ENCODE peak calls at places on chromosomes 1 and 21, in six cellular contexts. One of them, this sample, is unnamed.

GRCh38 chr1:33599516-33600115 is 127.2 kb downstream of the ZSCAN20 start:
- DNase-seq in HFFc6: no peak
- DNase-seq in CD8-positive, alpha-beta T cell: no peak
- DNase-seq in stomach: no peak
- DNase-seq in sigmoid colon: no peak
- DNase-seq in omental fat pad: no peak
- DNase-seq in this sample: no peak

GRCh38 chr1:35838693-35839245 is 31.0 kb downstream of the AGO4 start:
- DNase-seq in stomach: no peak
- DNase-seq in HFFc6: no peak
- DNase-seq in CD8-positive, alpha-beta T cell: no peak
- DNase-seq in sigmoid colon: no peak
- DNase-seq in omental fat pad: no peak
- DNase-seq in this sample: no peak

GRCh38 chr1:23202263-23202749 is 15.0 kb downstream of the HTR1D start:
- DNase-seq in omental fat pad: no peak
- DNase-seq in CD8-positive, alpha-beta T cell: no peak
- DNase-seq in HFFc6: peak; percentile 40
- DNase-seq in sigmoid colon: no peak
- DNase-seq in stomach: no peak
- DNase-seq in this sample: no peak

GRCh38 chr1:170326221-170326620 is 180.5 kb downstream of the NTMT2 start:
- DNase-seq in sigmoid colon: no peak
- DNase-seq in omental fat pad: no peak
- DNase-seq in CD8-positive, alpha-beta T cell: no peak
- DNase-seq in HFFc6: no peak
- DNase-seq in stomach: no peak
- DNase-seq in this sample: no peak

GRCh38 chr1:230631477-230631876 is 10.8 kb upstream of the COG2 start:
- DNase-seq in CD8-positive, alpha-beta T cell: no peak
- DNase-seq in stomach: no peak
- DNase-seq in omental fat pad: no peak
- DNase-seq in HFFc6: no peak
- DNase-seq in sigmoid colon: no peak
- DNase-seq in this sample: no peak

GRCh38 chr1:157925419-157926166 is 67.9 kb upstream of the KIRREL1 start:
- DNase-seq in HFFc6: no peak
- DNase-seq in sigmoid colon: no peak
- DNase-seq in CD8-positive, alpha-beta T cell: no peak
- DNase-seq in stomach: no peak
- DNase-seq in omental fat pad: no peak
- DNase-seq in this sample: no peak

GRCh38 chr1:43388613-43389012 is 987 bp downstream of the MED8 start:
- DNase-seq in omental fat pad: no peak
- DNase-seq in sigmoid colon: no peak
- DNase-seq in stomach: no peak
- DNase-seq in CD8-positive, alpha-beta T cell: no peak
- DNase-seq in HFFc6: no peak
- DNase-seq in this sample: no peak

GRCh38 chr1:68145418-68146126 is 86.8 kb downstream of the WLS start:
- DNase-seq in stomach: peak; percentile 84
- DNase-seq in CD8-positive, alpha-beta T cell: no peak
- DNase-seq in sigmoid colon: no peak
- DNase-seq in omental fat pad: no peak
- DNase-seq in HFFc6: no peak
- DNase-seq in this sample: peak; percentile 49

GRCh38 chr1:9629445-9630201 is 21.9 kb upstream of the PIK3CD start:
- DNase-seq in CD8-positive, alpha-beta T cell: peak; percentile 83
- DNase-seq in HFFc6: no peak
- DNase-seq in omental fat pad: no peak
- DNase-seq in stomach: peak; percentile 46
- DNase-seq in sigmoid colon: no peak
- DNase-seq in this sample: no peak

GRCh38 chr1:248823517-248824001 is 2.2 kb downstream of the SH3BP5L start:
- DNase-seq in stomach: no peak
- DNase-seq in CD8-positive, alpha-beta T cell: no peak
- DNase-seq in sigmoid colon: no peak
- DNase-seq in omental fat pad: peak; percentile 21
- DNase-seq in HFFc6: peak; percentile 95
- DNase-seq in this sample: no peak

GRCh38 chr1:205914730-205915129 is 28.5 kb downstream of the SLC26A9 start:
- DNase-seq in stomach: no peak
- DNase-seq in CD8-positive, alpha-beta T cell: no peak
- DNase-seq in omental fat pad: no peak
- DNase-seq in HFFc6: no peak
- DNase-seq in sigmoid colon: no peak
- DNase-seq in this sample: no peak

GRCh38 chr1:61207416-61207815 is 125.1 kb downstream of the NFIA start:
- DNase-seq in sigmoid colon: no peak
- DNase-seq in omental fat pad: no peak
- DNase-seq in CD8-positive, alpha-beta T cell: no peak
- DNase-seq in stomach: no peak
- DNase-seq in HFFc6: no peak
- DNase-seq in this sample: no peak

GRCh38 chr1:208036177-208036808 is 125.4 kb upstream of the CD34 start:
- DNase-seq in CD8-positive, alpha-beta T cell: no peak
- DNase-seq in stomach: no peak
- DNase-seq in sigmoid colon: no peak
- DNase-seq in HFFc6: no peak
- DNase-seq in omental fat pad: no peak
- DNase-seq in this sample: peak; percentile 25

GRCh38 chr1:188715566-188715965 is 1762.1 kb downstream of the BRINP3 start:
- DNase-seq in sigmoid colon: no peak
- DNase-seq in CD8-positive, alpha-beta T cell: no peak
- DNase-seq in HFFc6: no peak
- DNase-seq in stomach: no peak
- DNase-seq in omental fat pad: no peak
- DNase-seq in this sample: peak; percentile 10

GRCh38 chr21:31618696-31619430 is 40.6 kb upstream of the SOD1 start:
- DNase-seq in HFFc6: no peak
- DNase-seq in stomach: no peak
- DNase-seq in sigmoid colon: no peak
- DNase-seq in omental fat pad: no peak
- DNase-seq in CD8-positive, alpha-beta T cell: no peak
- DNase-seq in this sample: no peak

GRCh38 chr1:101017448-101017847 is 8.1 kb downstream of the DPH5 start:
- DNase-seq in omental fat pad: no peak
- DNase-seq in HFFc6: no peak
- DNase-seq in stomach: no peak
- DNase-seq in sigmoid colon: no peak
- DNase-seq in CD8-positive, alpha-beta T cell: no peak
- DNase-seq in this sample: no peak

GRCh38 chr1:215517441-215517891 is 49.6 kb upstream of the KCTD3 start:
- DNase-seq in CD8-positive, alpha-beta T cell: no peak
- DNase-seq in sigmoid colon: no peak
- DNase-seq in omental fat pad: no peak
- DNase-seq in HFFc6: peak; percentile 46
- DNase-seq in stomach: no peak
- DNase-seq in this sample: peak; percentile 32

GRCh38 chr1:196193891-196194559 is 414.2 kb downstream of the KCNT2 start:
- DNase-seq in omental fat pad: no peak
- DNase-seq in HFFc6: peak; percentile 14
- DNase-seq in CD8-positive, alpha-beta T cell: no peak
- DNase-seq in sigmoid colon: no peak
- DNase-seq in stomach: no peak
- DNase-seq in this sample: no peak

GRCh38 chr1:15004396-15004795 is 149.2 kb upstream of the TMEM51 start:
- DNase-seq in sigmoid colon: no peak
- DNase-seq in omental fat pad: peak; percentile 42
- DNase-seq in CD8-positive, alpha-beta T cell: no peak
- DNase-seq in HFFc6: no peak
- DNase-seq in stomach: no peak
- DNase-seq in this sample: peak; percentile 6
- TF ChIP-seq CTCF in sigmoid colon: no peak
- TF ChIP-seq CTCF in omental fat pad: no peak
- TF ChIP-seq CTCF in CD8-positive, alpha-beta T cell: no peak
- TF ChIP-seq CTCF in HFFc6: no peak
- TF ChIP-seq CTCF in stomach: no peak
- TF ChIP-seq CTCF in this sample: no peak

DNA sequence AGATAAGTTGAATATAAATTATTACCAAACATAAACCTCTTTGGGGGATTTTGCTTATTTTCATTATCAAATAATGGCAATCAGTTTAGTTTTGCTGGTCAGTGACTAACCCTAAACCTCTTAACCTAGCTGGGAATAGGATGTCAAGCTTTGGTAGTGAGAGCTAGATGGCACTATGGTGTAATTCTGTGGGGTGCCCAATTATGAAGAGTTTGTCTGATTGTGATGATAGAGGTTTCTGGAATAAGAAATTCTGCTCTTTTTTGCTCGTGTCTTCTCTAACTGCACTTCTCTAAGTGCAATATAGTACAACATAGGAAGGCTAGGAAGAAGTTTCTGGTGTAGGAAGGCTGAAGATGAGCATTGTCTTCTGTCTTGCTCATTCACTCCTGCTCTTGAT is 59.8 kb downstream of the XCL1 start:
- DNase-seq in stomach: no peak
- DNase-seq in CD8-positive, alpha-beta T cell: no peak
- DNase-seq in sigmoid colon: no peak
- DNase-seq in HFFc6: no peak
- DNase-seq in omental fat pad: no peak
- DNase-seq in this sample: peak; percentile 34
- TF ChIP-seq CTCF in stomach: no peak
- TF ChIP-seq CTCF in CD8-positive, alpha-beta T cell: no peak
- TF ChIP-seq CTCF in sigmoid colon: no peak
- TF ChIP-seq CTCF in HFFc6: peak; percentile 17
- TF ChIP-seq CTCF in omental fat pad: no peak
- TF ChIP-seq CTCF in this sample: peak; percentile 20

GRCh38 chr1:5481889-5482288 is 510.3 kb downstream of the NPHP4 start:
- DNase-seq in HFFc6: no peak
- DNase-seq in omental fat pad: no peak
- DNase-seq in stomach: no peak
- DNase-seq in CD8-positive, alpha-beta T cell: peak; percentile 52
- DNase-seq in sigmoid colon: no peak
- DNase-seq in this sample: no peak
- TF ChIP-seq CTCF in HFFc6: no peak
- TF ChIP-seq CTCF in omental fat pad: no peak
- TF ChIP-seq CTCF in stomach: no peak
- TF ChIP-seq CTCF in CD8-positive, alpha-beta T cell: peak; percentile 48
- TF ChIP-seq CTCF in sigmoid colon: no peak
- TF ChIP-seq CTCF in this sample: no peak

GRCh38 chr1:171800342-171800741 is 18.9 kb downstream of the METTL13 start:
- DNase-seq in HFFc6: no peak
- DNase-seq in omental fat pad: no peak
- DNase-seq in sigmoid colon: no peak
- DNase-seq in stomach: no peak
- DNase-seq in CD8-positive, alpha-beta T cell: no peak
- DNase-seq in this sample: no peak
- TF ChIP-seq CTCF in HFFc6: peak; percentile 18
- TF ChIP-seq CTCF in omental fat pad: no peak
- TF ChIP-seq CTCF in sigmoid colon: no peak
- TF ChIP-seq CTCF in stomach: no peak
- TF ChIP-seq CTCF in CD8-positive, alpha-beta T cell: no peak
- TF ChIP-seq CTCF in this sample: no peak

GRCh38 chr1:1164361-1164700 is 9.3 kb upstream of the TTLL10 start:
- DNase-seq in omental fat pad: no peak
- DNase-seq in sigmoid colon: no peak
- DNase-seq in HFFc6: no peak
- DNase-seq in CD8-positive, alpha-beta T cell: no peak
- DNase-seq in stomach: no peak
- DNase-seq in this sample: no peak
- TF ChIP-seq CTCF in omental fat pad: no peak
- TF ChIP-seq CTCF in sigmoid colon: no peak
- TF ChIP-seq CTCF in HFFc6: no peak
- TF ChIP-seq CTCF in CD8-positive, alpha-beta T cell: no peak
- TF ChIP-seq CTCF in stomach: no peak
- TF ChIP-seq CTCF in this sample: no peak

DNA sequence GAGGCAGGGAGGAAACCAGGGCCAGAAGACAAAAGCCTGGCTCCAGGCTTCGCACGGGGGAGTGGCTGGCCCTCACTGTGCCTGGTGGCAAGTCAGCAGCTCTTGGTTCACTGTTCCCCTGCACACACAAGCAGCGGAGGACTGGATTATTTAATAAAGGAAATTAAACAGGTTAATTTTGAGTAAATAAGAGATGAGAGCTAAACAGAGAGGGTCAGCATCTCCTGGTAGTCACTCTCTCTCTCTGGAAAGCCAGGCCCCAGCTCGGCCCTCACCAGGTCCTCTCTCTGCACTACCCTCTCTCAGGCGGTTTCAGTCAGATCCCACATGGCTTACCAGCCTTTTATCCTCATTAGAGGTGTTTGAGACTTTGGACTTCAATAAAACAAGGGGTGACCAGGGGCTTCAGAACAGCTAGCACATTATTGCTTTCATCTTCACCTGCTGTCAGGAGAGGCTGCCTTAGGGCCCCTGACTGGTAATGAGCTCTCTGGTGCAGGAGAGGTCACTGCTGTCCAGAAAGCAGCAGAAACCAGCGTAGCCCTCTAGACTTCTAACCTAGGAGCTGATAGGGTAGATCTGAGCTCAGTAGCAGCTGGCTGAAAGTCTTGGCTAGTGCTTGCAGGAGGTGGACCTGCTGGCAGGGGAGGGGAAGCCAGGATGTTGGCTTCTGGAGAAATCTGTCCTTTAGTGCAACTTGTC is 46.0 kb downstream of the SYT6 start:
- DNase-seq in stomach: no peak
- DNase-seq in CD8-positive, alpha-beta T cell: no peak
- DNase-seq in sigmoid colon: peak; percentile 20
- DNase-seq in HFFc6: no peak
- DNase-seq in omental fat pad: no peak
- DNase-seq in this sample: no peak
- TF ChIP-seq CTCF in stomach: no peak
- TF ChIP-seq CTCF in CD8-positive, alpha-beta T cell: no peak
- TF ChIP-seq CTCF in sigmoid colon: no peak
- TF ChIP-seq CTCF in HFFc6: no peak
- TF ChIP-seq CTCF in omental fat pad: no peak
- TF ChIP-seq CTCF in this sample: no peak

GRCh38 chr1:168507271-168507670 is 36.5 kb downstream of the XCL2 start:
- DNase-seq in stomach: no peak
- DNase-seq in CD8-positive, alpha-beta T cell: no peak
- DNase-seq in omental fat pad: no peak
- DNase-seq in HFFc6: no peak
- DNase-seq in sigmoid colon: no peak
- DNase-seq in this sample: no peak
- TF ChIP-seq CTCF in stomach: no peak
- TF ChIP-seq CTCF in CD8-positive, alpha-beta T cell: no peak
- TF ChIP-seq CTCF in omental fat pad: no peak
- TF ChIP-seq CTCF in HFFc6: no peak
- TF ChIP-seq CTCF in sigmoid colon: no peak
- TF ChIP-seq CTCF in this sample: no peak

GRCh38 chr1:191140038-191140437 is 662.4 kb upstream of the BRINP3 start:
- DNase-seq in CD8-positive, alpha-beta T cell: no peak
- DNase-seq in stomach: no peak
- DNase-seq in sigmoid colon: no peak
- DNase-seq in HFFc6: no peak
- DNase-seq in omental fat pad: no peak
- DNase-seq in this sample: no peak
- TF ChIP-seq CTCF in CD8-positive, alpha-beta T cell: no peak
- TF ChIP-seq CTCF in stomach: no peak
- TF ChIP-seq CTCF in sigmoid colon: no peak
- TF ChIP-seq CTCF in HFFc6: no peak
- TF ChIP-seq CTCF in omental fat pad: no peak
- TF ChIP-seq CTCF in this sample: no peak